ENCODE peak calls at places on chromosomes 13 and 19, in four cellular contexts. D is K562, B is HL-60, P is GM12878. N is an unnamed sample.

GRCh38 chr19:37933965-37934364 is 27.0 kb downstream of the SIPA1L3 start:
- DNase-seq in P (no peak), D (no peak), B (no peak), N (no peak)

GRCh38 chr13:110420626-110421025 is 113.5 kb downstream of the COL4A2 start:
- DNase-seq in D (no peak), B (no peak), P (no peak), N (no peak)

GRCh38 chr19:35986664-35987570 is 8.1 kb upstream of the SDHAF1 start:
- DNase-seq in P (no peak), D (no peak), B (peak; percentile 75), N (no peak)

GRCh38 chr13:66425741-66426140 is 804.4 kb downstream of the PCDH9 start:
- DNase-seq in D (no peak), P (no peak), B (no peak), N (no peak)

GRCh38 chr13:75704942-75705320 is 68.8 kb downstream of the LMO7 start:
- DNase-seq in B (no peak), P (no peak), D (no peak), N (no peak)

GRCh38 chr19:15332311-15332996 is at the start of gene BRD4:
- DNase-seq in D (peak; percentile 80), P (no peak), B (no peak), N (peak; percentile 72)

GRCh38 chr19:4391701-4392543 is 8.4 kb downstream of the SH3GL1 start:
- DNase-seq in B (no peak), P (no peak), D (no peak), N (no peak)

GRCh38 chr19:55319786-55320185 is 5.4 kb downstream of the TMEM150B start:
- DNase-seq in D (peak; percentile 69), B (no peak), P (no peak), N (no peak)

GRCh38 chr13:110250258-110250891 is 56.6 kb downstream of the COL4A1 start:
- DNase-seq in D (no peak), P (no peak), B (no peak), N (no peak)

DNA sequence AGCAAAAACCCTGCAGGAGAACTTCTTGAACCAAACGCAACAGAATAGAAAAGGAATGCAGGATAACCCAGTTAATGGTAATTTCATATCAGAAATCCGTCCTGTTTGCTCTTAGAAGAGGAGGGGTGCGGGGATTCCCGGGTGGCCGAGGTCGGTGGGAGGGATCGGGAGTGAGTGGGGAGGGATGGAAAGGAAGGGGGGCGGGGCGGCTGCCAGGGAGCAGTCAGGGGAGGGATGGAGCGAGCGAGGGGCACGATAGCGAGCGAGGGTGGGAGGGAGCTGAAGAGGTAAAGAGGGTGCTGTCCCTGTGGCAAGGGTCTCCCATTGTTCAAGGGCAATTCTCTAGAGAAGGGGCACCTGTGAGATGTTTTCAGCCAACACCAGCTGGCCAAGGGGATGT is 26.5 kb downstream of the CD177 start:
- DNase-seq in P (no peak), B (no peak), D (no peak), N (no peak)
- TF ChIP-seq POLR2AphosphoS5 in P (no peak), B (no peak), D (no peak), N (no peak)

DNA sequence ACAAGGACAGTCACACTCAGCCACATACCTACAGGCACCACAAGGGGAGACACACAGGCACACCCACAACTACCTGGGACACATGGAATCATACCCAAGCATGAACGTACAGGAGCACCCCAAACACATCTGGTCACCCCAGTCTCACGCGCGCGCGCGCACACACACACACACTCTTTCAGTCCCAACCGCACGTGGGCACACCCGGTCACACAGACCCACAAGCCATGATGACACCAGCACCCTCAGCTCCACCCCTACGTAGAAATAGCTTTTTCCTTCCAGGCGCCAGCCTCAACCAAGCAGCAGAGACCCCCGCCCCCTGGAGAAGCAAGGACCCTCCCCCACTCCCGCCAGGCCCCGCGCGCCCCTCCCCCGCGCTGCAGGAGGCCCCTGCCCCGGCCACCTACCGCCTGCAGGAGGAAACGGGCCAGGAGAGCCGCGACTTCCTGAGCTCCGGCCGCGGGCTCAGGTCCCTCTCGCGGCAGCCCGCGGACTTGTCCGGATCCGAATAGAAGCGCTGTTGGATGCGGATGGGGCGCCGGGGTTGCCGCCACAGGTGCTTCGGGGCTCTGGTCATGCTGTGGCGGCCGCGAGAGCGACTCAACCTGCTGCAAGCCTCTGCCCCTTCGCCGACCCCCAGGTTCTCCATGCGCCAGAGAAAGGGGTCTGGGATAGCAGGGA is 6.4 kb upstream of the PDE4C start:
- DNase-seq in D (peak; percentile 74), P (no peak), B (no peak), N (no peak)
- TF ChIP-seq SPI1 in D (no peak), P (no peak), B (no peak), N (no peak)

GRCh38 chr19:7529610-7530490 is 5.7 kb upstream of the PNPLA6 start:
- DNase-seq in B (no peak), D (no peak), P (no peak), N (no peak)
- TF ChIP-seq POLR2AphosphoS5 in B (no peak), D (no peak), P (no peak), N (no peak)

DNA sequence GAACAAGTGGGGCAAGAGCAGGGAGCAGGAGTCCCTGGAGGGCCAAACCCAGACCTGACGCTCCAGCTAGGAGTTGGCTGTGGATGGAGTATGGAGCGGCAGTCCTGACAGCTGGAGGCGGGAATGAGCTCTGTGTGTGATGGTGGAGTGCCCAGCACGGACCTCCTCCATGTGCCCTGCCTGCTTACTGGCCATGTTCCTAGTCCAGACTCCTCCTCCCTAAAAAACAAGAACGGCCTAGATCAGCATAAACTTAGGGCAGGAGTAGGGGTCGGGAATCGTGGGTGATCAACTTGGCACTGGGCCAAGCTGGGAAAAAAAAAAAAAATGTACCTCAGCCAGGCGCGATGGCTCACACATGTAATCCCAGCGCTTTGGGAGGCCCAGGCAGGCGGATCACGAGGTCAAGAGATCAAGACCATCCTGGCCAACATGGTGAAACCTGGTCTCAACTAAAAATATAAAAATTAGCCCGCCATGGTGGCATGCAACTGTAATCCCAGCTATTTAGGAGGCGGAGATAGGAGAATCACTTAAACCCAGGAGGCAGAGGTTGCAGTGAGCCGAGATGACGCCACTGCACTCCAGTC is 29.5 kb downstream of the LTBP4 start:
- DNase-seq in P (no peak), D (no peak), B (no peak), N (no peak)
- TF ChIP-seq SPI1 in P (no peak), D (no peak), B (no peak), N (no peak)

GRCh38 chr19:34487651-34488051 is 6.1 kb downstream of the WTIP start:
- DNase-seq in D (no peak), P (no peak), B (no peak), N (no peak)
- TF ChIP-seq POLR2AphosphoS5 in D (no peak), P (no peak), B (no peak), N (no peak)

GRCh38 chr19:48321372-48321621 is 4.1 kb upstream of the EMP3 start:
- DNase-seq in B (peak; percentile 95), D (peak; percentile 98), P (peak; percentile 85), N (peak; percentile 97)

GRCh38 chr19:48329167-48329891 is 4.0 kb downstream of the EMP3 start:
- DNase-seq in B (peak; percentile 46), P (peak; percentile 42), D (peak; percentile 69), N (no peak)

GRCh38 chr19:48321622-48322591 is 3.4 kb upstream of the EMP3 start:
- DNase-seq in B (peak; percentile 97), D (peak; percentile 98), P (peak; percentile 92), N (peak; percentile 89)

GRCh38 chr19:48330012-48330681 is 4.8 kb downstream of the EMP3 start:
- DNase-seq in P (peak; percentile 65), B (peak; percentile 93), D (no peak), N (no peak)

DNA sequence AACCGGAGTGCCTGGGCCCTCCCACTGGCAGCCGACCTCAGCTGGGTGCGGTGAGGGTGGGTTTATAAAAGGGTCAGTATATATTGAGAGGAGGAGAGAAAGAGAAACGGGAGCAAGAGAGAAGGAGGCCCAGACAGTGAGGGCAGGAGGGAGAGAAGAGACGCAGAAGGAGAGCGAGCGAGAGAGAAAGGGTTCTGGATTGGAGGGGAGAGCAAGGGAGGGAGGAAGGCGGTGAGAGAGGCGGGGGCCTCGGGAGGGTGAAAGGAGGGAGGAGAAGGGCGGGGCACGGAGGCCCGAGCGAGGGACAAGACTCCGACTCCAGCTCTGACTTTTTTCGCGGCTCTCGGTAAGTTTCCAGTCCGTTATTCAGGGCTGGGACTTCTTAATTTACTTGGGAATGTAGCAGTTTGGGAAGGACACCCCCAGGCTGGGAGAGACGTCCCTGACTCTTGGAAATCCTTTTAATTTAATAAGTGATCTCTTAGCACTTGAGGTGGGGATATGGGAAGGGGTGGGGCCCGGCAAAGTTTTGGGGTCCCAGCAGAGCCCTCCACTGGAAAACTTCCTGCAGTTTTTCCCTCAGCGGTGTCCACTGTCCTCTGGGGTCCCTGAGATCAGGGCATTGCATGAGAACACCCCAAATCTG is at the start of gene EMP3:
- DNase-seq in D (peak; percentile 94), P (peak; percentile 38), B (peak; percentile 73), N (peak; percentile 61)
- TF ChIP-seq SPI1 in D (no peak), P (peak; percentile 82), B (peak; percentile 91), N (peak; percentile 76)

GRCh38 chr13:112883241-112883945 is 85.6 kb upstream of the MCF2L start:
- DNase-seq in P (no peak), D (no peak), B (no peak), N (no peak)
- TF ChIP-seq POLR2AphosphoS5 in P (no peak), D (no peak), B (no peak), N (no peak)

DNA sequence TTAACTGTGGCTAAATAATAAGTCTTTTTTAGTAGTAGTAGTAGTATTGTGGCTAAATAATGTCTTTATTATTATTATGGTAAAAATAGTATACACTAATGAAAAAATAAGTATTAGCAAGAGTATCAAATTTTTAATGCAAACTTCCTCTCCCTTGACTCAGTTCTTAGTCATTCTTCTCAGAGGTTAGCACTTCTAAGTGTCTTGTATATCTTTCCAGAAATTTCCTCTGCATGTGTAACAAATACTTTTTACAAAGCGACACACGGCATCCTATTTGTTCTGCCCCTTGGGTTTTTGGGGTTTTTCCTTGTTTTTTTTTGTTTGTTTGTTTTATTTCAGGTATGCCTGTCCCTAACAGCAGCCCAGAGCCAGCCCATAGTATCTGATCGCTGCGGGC is 20.9 kb downstream of the SIN3B start:
- DNase-seq in B (no peak), P (no peak), D (no peak), N (no peak)
- TF ChIP-seq SPI1 in B (no peak), P (no peak), D (no peak), N (no peak)

DNA sequence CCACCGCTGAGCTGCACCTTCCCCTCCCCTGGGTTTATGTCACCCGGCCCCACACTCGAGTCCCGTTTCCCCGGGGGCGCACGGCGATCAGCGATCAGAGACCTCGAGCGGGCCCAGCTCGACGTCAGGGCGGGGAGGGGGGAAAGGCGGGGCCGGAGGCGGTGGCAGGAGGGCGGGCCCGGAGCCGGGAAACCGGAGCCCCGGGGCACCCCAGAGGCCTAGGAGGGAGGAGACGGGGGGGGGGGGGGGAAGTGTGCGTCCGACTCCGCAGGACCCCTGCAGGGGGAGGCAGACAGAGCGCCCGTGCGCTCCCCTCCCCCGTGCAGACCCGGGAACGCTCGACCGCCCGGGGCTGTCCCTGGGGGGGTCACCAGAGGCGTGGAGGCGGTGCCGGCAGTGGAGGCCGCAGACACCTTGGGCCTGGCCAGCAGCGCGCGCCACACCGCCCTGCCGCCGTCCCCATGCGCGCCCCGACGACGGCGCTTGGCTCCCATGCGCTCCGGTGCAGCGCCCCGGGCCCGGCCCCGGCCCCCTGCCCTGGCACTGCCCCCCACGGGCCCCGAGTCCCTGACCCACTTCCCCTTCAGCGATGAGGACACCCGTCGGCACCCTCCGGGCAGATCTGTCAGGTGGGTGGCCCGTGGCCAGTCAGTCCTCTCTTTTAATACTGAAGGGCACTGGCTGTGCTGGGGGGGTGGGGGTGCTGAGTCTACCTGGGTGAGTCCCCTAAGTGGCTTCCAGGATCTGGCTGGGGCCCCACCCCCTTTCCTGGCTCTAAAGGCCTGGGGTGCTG is 11.8 kb downstream of the PDE4A start:
- DNase-seq in P (no peak), D (peak; percentile 89), B (no peak), N (no peak)
- TF ChIP-seq POLR2AphosphoS5 in P (no peak), D (peak; percentile 45), B (no peak), N (no peak)